ENCODE peak calls at places on chromosomes 13 and 19, in four cellular contexts. One of them, this sample, is unnamed.

GRCh38 chr19:17352608-17353280 is 15.4 kb downstream of the GTPBP3 start:
- DNase-seq in EL: no peak
- DNase-seq in stimulated activated CD8-positive, alpha-beta memory T cell treated with anti-CD3 and anti-CD28 coated beads, Interleukin-4, amount 100 ng/mL, for 1 hour: no peak
- DNase-seq in iris pigment epithelial cell: no peak
- DNase-seq in this sample: no peak

GRCh38 chr19:10134040-10134439 is 14.3 kb upstream of the EIF3G start:
- DNase-seq in EL: no peak
- DNase-seq in iris pigment epithelial cell: no peak
- DNase-seq in stimulated activated CD8-positive, alpha-beta memory T cell treated with anti-CD3 and anti-CD28 coated beads, Interleukin-4, amount 100 ng/mL, for 1 hour: no peak
- DNase-seq in this sample: no peak

GRCh38 chr19:56725829-56726424 is 54.4 kb upstream of the ZNF835 start:
- DNase-seq in EL: no peak
- DNase-seq in iris pigment epithelial cell: peak; percentile 10
- DNase-seq in stimulated activated CD8-positive, alpha-beta memory T cell treated with anti-CD3 and anti-CD28 coated beads, Interleukin-4, amount 100 ng/mL, for 1 hour: no peak
- DNase-seq in this sample: no peak

GRCh38 chr13:52173373-52173772 is 14.0 kb upstream of the NEK3 start:
- DNase-seq in EL: no peak
- DNase-seq in iris pigment epithelial cell: no peak
- DNase-seq in stimulated activated CD8-positive, alpha-beta memory T cell treated with anti-CD3 and anti-CD28 coated beads, Interleukin-4, amount 100 ng/mL, for 1 hour: no peak
- DNase-seq in this sample: no peak

GRCh38 chr19:35977446-35978222 is 17.4 kb upstream of the SDHAF1 start:
- DNase-seq in iris pigment epithelial cell: no peak
- DNase-seq in EL: no peak
- DNase-seq in stimulated activated CD8-positive, alpha-beta memory T cell treated with anti-CD3 and anti-CD28 coated beads, Interleukin-4, amount 100 ng/mL, for 1 hour: no peak
- DNase-seq in this sample: peak; percentile 10

GRCh38 chr19:51948979-51949378 is 21.7 kb downstream of the ZNF613 start:
- DNase-seq in iris pigment epithelial cell: peak; percentile 68
- DNase-seq in EL: peak; percentile 8
- DNase-seq in stimulated activated CD8-positive, alpha-beta memory T cell treated with anti-CD3 and anti-CD28 coated beads, Interleukin-4, amount 100 ng/mL, for 1 hour: no peak
- DNase-seq in this sample: no peak

GRCh38 chr13:40126301-40127085 is 471.0 kb downstream of the COG6 start:
- DNase-seq in EL: no peak
- DNase-seq in stimulated activated CD8-positive, alpha-beta memory T cell treated with anti-CD3 and anti-CD28 coated beads, Interleukin-4, amount 100 ng/mL, for 1 hour: no peak
- DNase-seq in iris pigment epithelial cell: no peak
- DNase-seq in this sample: no peak

GRCh38 chr13:52127783-52128702 is 830 bp downstream of the NEK5 start:
- DNase-seq in iris pigment epithelial cell: peak; percentile 61
- DNase-seq in EL: peak; percentile 62
- DNase-seq in stimulated activated CD8-positive, alpha-beta memory T cell treated with anti-CD3 and anti-CD28 coated beads, Interleukin-4, amount 100 ng/mL, for 1 hour: peak; percentile 24
- DNase-seq in this sample: peak; percentile 52

GRCh38 chr19:49912965-49913685 is 15.9 kb upstream of the ATF5 start:
- DNase-seq in iris pigment epithelial cell: peak; percentile 38
- DNase-seq in stimulated activated CD8-positive, alpha-beta memory T cell treated with anti-CD3 and anti-CD28 coated beads, Interleukin-4, amount 100 ng/mL, for 1 hour: no peak
- DNase-seq in EL: no peak
- DNase-seq in this sample: no peak

GRCh38 chr19:9709305-9709704 is 34.4 kb upstream of the ZNF562 start:
- DNase-seq in iris pigment epithelial cell: no peak
- DNase-seq in stimulated activated CD8-positive, alpha-beta memory T cell treated with anti-CD3 and anti-CD28 coated beads, Interleukin-4, amount 100 ng/mL, for 1 hour: no peak
- DNase-seq in EL: no peak
- DNase-seq in this sample: no peak

GRCh38 chr13:49733181-49733951 is 42.1 kb upstream of the EBPL start:
- DNase-seq in stimulated activated CD8-positive, alpha-beta memory T cell treated with anti-CD3 and anti-CD28 coated beads, Interleukin-4, amount 100 ng/mL, for 1 hour: no peak
- DNase-seq in EL: no peak
- DNase-seq in iris pigment epithelial cell: peak; percentile 6
- DNase-seq in this sample: no peak

GRCh38 chr19:56076413-56076998 is 44.6 kb downstream of the ZNF787 start:
- DNase-seq in EL: peak; percentile 49
- DNase-seq in stimulated activated CD8-positive, alpha-beta memory T cell treated with anti-CD3 and anti-CD28 coated beads, Interleukin-4, amount 100 ng/mL, for 1 hour: no peak
- DNase-seq in iris pigment epithelial cell: peak; percentile 61
- DNase-seq in this sample: peak; percentile 11

GRCh38 chr13:44555207-44555606 is 20.9 kb downstream of the TSC22D1 start:
- DNase-seq in iris pigment epithelial cell: no peak
- DNase-seq in stimulated activated CD8-positive, alpha-beta memory T cell treated with anti-CD3 and anti-CD28 coated beads, Interleukin-4, amount 100 ng/mL, for 1 hour: no peak
- DNase-seq in EL: no peak
- DNase-seq in this sample: no peak

GRCh38 chr13:51479199-51479523 is 26.3 kb upstream of the INTS6 start:
- DNase-seq in stimulated activated CD8-positive, alpha-beta memory T cell treated with anti-CD3 and anti-CD28 coated beads, Interleukin-4, amount 100 ng/mL, for 1 hour: no peak
- DNase-seq in iris pigment epithelial cell: peak; percentile 66
- DNase-seq in EL: peak; percentile 64
- DNase-seq in this sample: peak; percentile 79

GRCh38 chr19:6010107-6010506 is 32.2 kb upstream of the RANBP3 start:
- DNase-seq in EL: no peak
- DNase-seq in stimulated activated CD8-positive, alpha-beta memory T cell treated with anti-CD3 and anti-CD28 coated beads, Interleukin-4, amount 100 ng/mL, for 1 hour: no peak
- DNase-seq in iris pigment epithelial cell: no peak
- DNase-seq in this sample: no peak

GRCh38 chr13:31172001-31172400 is 10.3 kb upstream of the HSPH1 start:
- DNase-seq in iris pigment epithelial cell: peak; percentile 69
- DNase-seq in stimulated activated CD8-positive, alpha-beta memory T cell treated with anti-CD3 and anti-CD28 coated beads, Interleukin-4, amount 100 ng/mL, for 1 hour: no peak
- DNase-seq in EL: peak; percentile 42
- DNase-seq in this sample: peak; percentile 63